ENCODE peak calls at places on chromosomes 4 and X, in five cellular contexts. Q is neuronal stem cell, W is IMR-90, R is mesenchymal stem cell, K is H9. V is an unnamed sample.
A peak's percentile ranks its signal among the peaks of the same experiment; 100 is the strongest.

GRCh38 chrX:109934935-109935334 is 68.0 kb upstream of the TMEM164 start:
- DNase-seq in Q (no peak), W (peak; percentile 11), R (no peak), K (no peak), V (no peak)

GRCh38 chr4:54941994-54942552 is 183.3 kb downstream of the KDR start:
- DNase-seq in Q (no peak), W (no peak), R (no peak), K (no peak), V (no peak)

GRCh38 chrX:18119856-18120255 is 100.8 kb downstream of the BEND2 start:
- DNase-seq in Q (no peak), W (no peak), R (no peak), K (no peak), V (no peak)

GRCh38 chr4:86092684-86093083 is 267.2 kb downstream of the MAPK10 start:
- DNase-seq in Q (no peak), W (peak; percentile 81), R (peak; percentile 47), K (no peak), V (no peak)

GRCh38 chr4:18022572-18023039 is 1.1 kb upstream of the LCORL start:
- DNase-seq in Q (no peak), W (peak; percentile 5), R (no peak), K (no peak), V (no peak)

GRCh38 chr4:113756005-113756410 is 5.5 kb downstream of the CAMK2D start:
- DNase-seq in Q (no peak), W (peak; percentile 70), R (peak; percentile 54), K (no peak), V (peak; percentile 57)

GRCh38 chr4:182975806-182976205 is 58.6 kb upstream of the DCTD start:
- DNase-seq in Q (no peak), W (peak; percentile 90), R (peak; percentile 93), K (no peak), V (no peak)

GRCh38 chr4:139666735-139667266 is 1.2 kb downstream of the MGST2 start:
- DNase-seq in Q (no peak), W (peak; percentile 76), R (peak; percentile 74), K (no peak), V (no peak)

GRCh38 chr4:143178923-143179322 is 5.8 kb upstream of the USP38 start:
- DNase-seq in Q (no peak), W (no peak), R (no peak), K (no peak), V (no peak)

GRCh38 chr4:102807345-102807744 is 20.0 kb downstream of the UBE2D3 start:
- DNase-seq in Q (no peak), W (no peak), R (no peak), K (no peak), V (no peak)

GRCh38 chr4:187235456-187236170 is 512.0 kb upstream of the FAT1 start:
- DNase-seq in Q (no peak), W (no peak), R (peak; percentile 2), K (no peak), V (no peak)

GRCh38 chrX:45806410-45807121 is 605.9 kb upstream of the DIPK2B start:
- DNase-seq in Q (no peak), W (peak; percentile 92), R (peak; percentile 94), K (no peak), V (peak; percentile 72)

DNA sequence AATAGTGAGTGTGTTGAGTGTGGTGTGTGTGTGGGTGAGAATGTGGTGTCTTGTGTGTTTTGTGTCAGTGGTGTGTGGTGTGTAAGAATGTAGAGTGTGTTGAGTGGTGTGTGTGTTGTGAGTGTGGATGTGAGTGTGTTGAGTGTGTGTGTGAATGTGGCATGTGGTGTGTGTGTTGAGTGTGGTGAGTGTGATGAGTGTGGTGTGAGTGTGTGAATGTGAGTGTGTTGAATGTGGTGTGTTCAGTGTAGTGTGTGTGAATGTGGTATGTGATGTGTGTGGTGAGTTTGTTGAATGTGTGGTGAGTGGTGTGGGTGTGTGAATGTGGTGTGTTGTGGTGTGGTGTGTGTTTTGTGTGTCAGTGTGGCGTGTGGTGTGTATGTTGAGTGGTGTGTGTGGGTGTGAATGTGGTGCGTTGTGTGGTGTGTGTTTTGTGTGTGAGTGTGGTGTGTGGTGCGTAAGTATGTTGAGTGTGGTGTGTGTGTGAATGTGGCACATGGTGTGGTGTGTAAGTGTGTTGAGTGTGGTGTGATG is 60.8 kb upstream of the SORCS2 start:
- DNase-seq in Q (no peak), W (no peak), R (no peak), K (no peak), V (no peak)
- H2BK15ac ChIP-seq in Q (peak overlapping the region; percentile 50), W (no peak overlapping the region), R (no peak overlapping the region), K (no peak overlapping the region), V (no peak overlapping the region)

DNA sequence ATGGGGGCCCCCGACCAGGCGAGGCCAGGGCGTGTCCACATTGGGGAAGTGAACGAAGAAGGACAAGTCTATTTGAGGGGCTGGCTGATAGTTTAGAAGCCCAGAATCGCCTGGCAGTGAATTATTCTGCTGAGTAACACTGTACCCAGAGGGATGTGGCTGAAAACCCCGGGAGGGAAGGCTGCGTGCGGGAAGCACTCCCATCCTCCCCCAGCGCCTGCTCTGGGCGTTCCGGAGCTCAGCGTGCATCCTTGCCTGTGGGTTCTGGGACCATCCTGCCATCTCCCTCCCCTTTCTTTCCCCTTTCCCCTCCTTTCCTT is 66.6 kb downstream of the TRMT44 start:
- DNase-seq in Q (no peak), W (no peak), R (no peak), K (no peak), V (no peak)
- H2BK15ac ChIP-seq in Q (peak overlapping the region; percentile 98), W (peak overlapping the region; percentile 38), R (no peak overlapping the region), K (no peak overlapping the region), V (no peak overlapping the region)

GRCh38 chr4:168859888-168860694 is 150.0 kb downstream of the CBR4 start:
- DNase-seq in Q (no peak), W (peak; percentile 62), R (no peak), K (no peak), V (no peak)
- H2BK15ac ChIP-seq in Q (no peak overlapping the region), W (peak overlapping the region; percentile 61), R (no peak overlapping the region), K (no peak overlapping the region), V (no peak overlapping the region)

GRCh38 chr4:96486563-96486962 is 646.7 kb downstream of the PDHA2 start:
- DNase-seq in Q (no peak), W (no peak), R (no peak), K (no peak), V (no peak)

DNA sequence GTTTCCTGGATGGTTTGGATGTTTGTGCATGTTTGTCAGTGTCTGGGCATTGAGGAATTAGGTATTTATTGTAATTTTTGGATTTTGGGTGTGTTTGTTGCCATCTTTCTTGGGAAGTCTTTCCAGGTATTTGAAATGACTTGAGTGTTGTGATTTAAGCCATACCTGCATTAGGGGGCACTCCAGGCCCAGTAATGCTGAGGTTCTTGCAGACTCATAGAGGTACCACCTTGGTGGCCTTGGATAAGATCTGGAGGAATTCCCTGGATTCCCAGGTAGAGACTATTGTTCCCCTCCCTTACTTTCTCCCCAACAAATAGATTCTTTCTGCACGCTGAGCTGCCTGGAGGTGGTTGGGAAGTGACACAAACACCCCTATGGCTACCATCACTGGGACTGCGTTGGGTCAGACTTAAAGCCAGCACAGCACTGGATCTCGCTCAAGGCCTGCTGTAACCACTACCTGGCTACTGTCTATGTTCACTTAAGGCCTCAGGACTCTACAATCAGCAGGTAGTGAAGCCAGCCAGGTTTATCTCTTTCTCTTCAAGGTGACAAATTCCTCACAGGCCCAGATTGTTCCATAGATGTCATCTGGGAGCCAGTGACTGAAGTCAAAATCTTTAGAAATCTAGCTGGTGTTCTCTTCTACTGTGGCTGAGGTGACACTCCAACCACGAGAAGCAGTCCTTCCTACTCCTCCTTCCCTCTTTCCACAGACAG is 643.6 kb downstream of the PDHA2 start:
- DNase-seq in Q (no peak), W (no peak), R (no peak), K (peak; percentile 38), V (peak; percentile 93)
- H2BK15ac ChIP-seq in Q (no peak overlapping the region), W (no peak overlapping the region), R (no peak overlapping the region), K (no peak overlapping the region), V (no peak overlapping the region)

DNA sequence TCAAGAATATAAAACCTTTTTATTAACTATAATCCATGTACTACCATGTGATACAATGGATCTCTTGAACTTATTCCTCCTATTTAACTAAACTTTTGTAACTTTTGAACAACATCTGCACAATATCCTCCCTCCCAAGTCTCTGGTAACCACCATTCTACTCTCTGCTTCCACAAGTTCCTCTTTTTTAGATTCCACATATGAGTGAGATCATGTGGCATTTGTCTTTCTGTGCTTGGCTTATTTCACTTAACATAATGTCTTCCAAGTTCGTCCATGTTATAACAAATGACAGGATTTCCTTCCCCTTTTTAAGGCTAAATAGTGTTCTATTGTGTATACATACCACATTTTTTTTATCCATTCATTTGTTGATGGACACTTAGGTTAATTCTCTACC is 28.1 kb downstream of the DCAF8L1 start:
- DNase-seq in Q (no peak), W (no peak), R (no peak), K (no peak), V (no peak)
- H2BK15ac ChIP-seq in Q (no peak overlapping the region), W (no peak overlapping the region), R (no peak overlapping the region), K (no peak overlapping the region), V (no peak overlapping the region)

V was measured in mesendoderm.